ENCODE peak calls at places on chromosomes 13 and 19, in ten cellular contexts. One of them, this sample, is unnamed.

GRCh38 chr19:5173993-5174392 is 166.6 kb downstream of the PTPRS start:
- DNase-seq in thoracic aorta: no peak
- DNase-seq in A673: no peak
- DNase-seq in mammary epithelial cell: no peak
- DNase-seq in PC-3: no peak
- DNase-seq in ascending aorta: no peak
- DNase-seq in CD8-positive, alpha-beta T cell: no peak
- DNase-seq in Caco-2: no peak
- DNase-seq in cardiac muscle cell: no peak
- DNase-seq in body of pancreas: no peak
- DNase-seq in this sample: no peak

GRCh38 chr13:65508745-65509144 is 1721.4 kb downstream of the PCDH9 start:
- DNase-seq in Caco-2: no peak
- DNase-seq in mammary epithelial cell: no peak
- DNase-seq in body of pancreas: no peak
- DNase-seq in thoracic aorta: no peak
- DNase-seq in A673: no peak
- DNase-seq in ascending aorta: no peak
- DNase-seq in PC-3: no peak
- DNase-seq in cardiac muscle cell: no peak
- DNase-seq in CD8-positive, alpha-beta T cell: no peak
- DNase-seq in this sample: no peak

GRCh38 chr13:109844396-109844795 is 58.0 kb upstream of the IRS2 start:
- DNase-seq in PC-3: peak; percentile 74
- DNase-seq in mammary epithelial cell: peak; percentile 32
- DNase-seq in cardiac muscle cell: no peak
- DNase-seq in Caco-2: no peak
- DNase-seq in body of pancreas: no peak
- DNase-seq in thoracic aorta: no peak
- DNase-seq in A673: no peak
- DNase-seq in CD8-positive, alpha-beta T cell: no peak
- DNase-seq in ascending aorta: no peak
- DNase-seq in this sample: no peak

GRCh38 chr13:49926019-49926418 is 10.1 kb downstream of the SPRYD7 start:
- DNase-seq in A673: no peak
- DNase-seq in cardiac muscle cell: no peak
- DNase-seq in mammary epithelial cell: no peak
- DNase-seq in thoracic aorta: no peak
- DNase-seq in body of pancreas: no peak
- DNase-seq in Caco-2: no peak
- DNase-seq in PC-3: no peak
- DNase-seq in ascending aorta: no peak
- DNase-seq in CD8-positive, alpha-beta T cell: no peak
- DNase-seq in this sample: no peak

GRCh38 chr13:90492872-90493271 is 854.6 kb upstream of the MIR17HG start:
- DNase-seq in PC-3: no peak
- DNase-seq in A673: no peak
- DNase-seq in cardiac muscle cell: no peak
- DNase-seq in CD8-positive, alpha-beta T cell: no peak
- DNase-seq in mammary epithelial cell: no peak
- DNase-seq in ascending aorta: no peak
- DNase-seq in body of pancreas: no peak
- DNase-seq in thoracic aorta: no peak
- DNase-seq in Caco-2: no peak
- DNase-seq in this sample: no peak

GRCh38 chr19:46350758-46351159 is 3.9 kb downstream of the PPP5C start:
- DNase-seq in cardiac muscle cell: no peak
- DNase-seq in thoracic aorta: no peak
- DNase-seq in ascending aorta: no peak
- DNase-seq in Caco-2: no peak
- DNase-seq in mammary epithelial cell: no peak
- DNase-seq in CD8-positive, alpha-beta T cell: no peak
- DNase-seq in body of pancreas: no peak
- DNase-seq in A673: no peak
- DNase-seq in PC-3: no peak
- DNase-seq in this sample: no peak

GRCh38 chr13:107866007-107866665 is 349.2 kb downstream of the LIG4 start:
- DNase-seq in mammary epithelial cell: peak; percentile 35
- DNase-seq in body of pancreas: peak; percentile 21
- DNase-seq in cardiac muscle cell: peak; percentile 51
- DNase-seq in A673: peak; percentile 48
- DNase-seq in ascending aorta: no peak
- DNase-seq in Caco-2: no peak
- DNase-seq in CD8-positive, alpha-beta T cell: no peak
- DNase-seq in thoracic aorta: no peak
- DNase-seq in PC-3: peak; percentile 43
- DNase-seq in this sample: peak; percentile 77

GRCh38 chr19:38848299-38849146 is 1.3 kb downstream of the HNRNPL start:
- DNase-seq in cardiac muscle cell: no peak
- DNase-seq in A673: peak; percentile 6
- DNase-seq in mammary epithelial cell: peak; percentile 12
- DNase-seq in body of pancreas: no peak
- DNase-seq in PC-3: no peak
- DNase-seq in thoracic aorta: no peak
- DNase-seq in CD8-positive, alpha-beta T cell: no peak
- DNase-seq in Caco-2: no peak
- DNase-seq in ascending aorta: no peak
- DNase-seq in this sample: no peak

GRCh38 chr13:34156841-34157365 is 339.0 kb downstream of the RFC3 start:
- DNase-seq in thoracic aorta: peak; percentile 66
- DNase-seq in body of pancreas: peak; percentile 79
- DNase-seq in mammary epithelial cell: peak; percentile 97
- DNase-seq in CD8-positive, alpha-beta T cell: no peak
- DNase-seq in cardiac muscle cell: peak; percentile 94
- DNase-seq in PC-3: peak; percentile 96
- DNase-seq in A673: peak; percentile 65
- DNase-seq in Caco-2: peak; percentile 71
- DNase-seq in ascending aorta: peak; percentile 92
- DNase-seq in this sample: peak; percentile 88

GRCh38 chr19:56900573-56901097 is 60.1 kb upstream of the PEG3 start:
- DNase-seq in Caco-2: no peak
- DNase-seq in ascending aorta: no peak
- DNase-seq in PC-3: no peak
- DNase-seq in cardiac muscle cell: peak; percentile 4
- DNase-seq in body of pancreas: no peak
- DNase-seq in mammary epithelial cell: no peak
- DNase-seq in A673: peak; percentile 24
- DNase-seq in CD8-positive, alpha-beta T cell: no peak
- DNase-seq in thoracic aorta: no peak
- DNase-seq in this sample: no peak

GRCh38 chr13:21014666-21015170 is 46.7 kb downstream of the LATS2 start:
- DNase-seq in body of pancreas: no peak
- DNase-seq in PC-3: peak; percentile 74
- DNase-seq in ascending aorta: no peak
- DNase-seq in Caco-2: no peak
- DNase-seq in thoracic aorta: no peak
- DNase-seq in mammary epithelial cell: no peak
- DNase-seq in cardiac muscle cell: peak; percentile 79
- DNase-seq in CD8-positive, alpha-beta T cell: no peak
- DNase-seq in A673: no peak
- DNase-seq in this sample: no peak

GRCh38 chr19:35306473-35307246 is 14.7 kb downstream of the MAG start:
- DNase-seq in body of pancreas: no peak
- DNase-seq in Caco-2: peak; percentile 56
- DNase-seq in PC-3: peak; percentile 50
- DNase-seq in thoracic aorta: no peak
- DNase-seq in cardiac muscle cell: no peak
- DNase-seq in ascending aorta: no peak
- DNase-seq in CD8-positive, alpha-beta T cell: no peak
- DNase-seq in mammary epithelial cell: no peak
- DNase-seq in A673: peak; percentile 23
- DNase-seq in this sample: no peak

GRCh38 chr19:35309481-35310279 is 17.7 kb downstream of the MAG start:
- DNase-seq in A673: no peak
- DNase-seq in CD8-positive, alpha-beta T cell: no peak
- DNase-seq in PC-3: no peak
- DNase-seq in thoracic aorta: no peak
- DNase-seq in ascending aorta: no peak
- DNase-seq in Caco-2: peak; percentile 81
- DNase-seq in cardiac muscle cell: peak; percentile 95
- DNase-seq in mammary epithelial cell: no peak
- DNase-seq in body of pancreas: peak; percentile 73
- DNase-seq in this sample: no peak

GRCh38 chr19:35310331-35310730 is 18.4 kb downstream of the MAG start:
- DNase-seq in cardiac muscle cell: no peak
- DNase-seq in A673: no peak
- DNase-seq in ascending aorta: no peak
- DNase-seq in CD8-positive, alpha-beta T cell: no peak
- DNase-seq in PC-3: no peak
- DNase-seq in thoracic aorta: no peak
- DNase-seq in Caco-2: no peak
- DNase-seq in body of pancreas: no peak
- DNase-seq in mammary epithelial cell: no peak
- DNase-seq in this sample: no peak

GRCh38 chr19:35305181-35305580 is 13.2 kb downstream of the MAG start:
- DNase-seq in CD8-positive, alpha-beta T cell: no peak
- DNase-seq in PC-3: no peak
- DNase-seq in Caco-2: no peak
- DNase-seq in A673: no peak
- DNase-seq in mammary epithelial cell: no peak
- DNase-seq in ascending aorta: no peak
- DNase-seq in body of pancreas: no peak
- DNase-seq in cardiac muscle cell: no peak
- DNase-seq in thoracic aorta: no peak
- DNase-seq in this sample: no peak

GRCh38 chr19:35307990-35308389 is 16.0 kb downstream of the MAG start:
- DNase-seq in Caco-2: no peak
- DNase-seq in thoracic aorta: no peak
- DNase-seq in body of pancreas: no peak
- DNase-seq in ascending aorta: no peak
- DNase-seq in PC-3: no peak
- DNase-seq in mammary epithelial cell: no peak
- DNase-seq in CD8-positive, alpha-beta T cell: no peak
- DNase-seq in cardiac muscle cell: no peak
- DNase-seq in A673: no peak
- DNase-seq in this sample: no peak
- H3K4me3 ChIP-seq in Caco-2: no peak overlapping the region
- H3K4me3 ChIP-seq in thoracic aorta: no peak overlapping the region
- H3K4me3 ChIP-seq in body of pancreas: no peak overlapping the region
- H3K4me3 ChIP-seq in ascending aorta: no peak overlapping the region
- H3K4me3 ChIP-seq in PC-3: no peak overlapping the region
- H3K4me3 ChIP-seq in mammary epithelial cell: no peak overlapping the region
- H3K4me3 ChIP-seq in CD8-positive, alpha-beta T cell: no peak overlapping the region
- H3K4me3 ChIP-seq in cardiac muscle cell: no peak overlapping the region
- H3K4me3 ChIP-seq in A673: no peak overlapping the region
- H3K4me3 ChIP-seq in this sample: no peak overlapping the region

DNA sequence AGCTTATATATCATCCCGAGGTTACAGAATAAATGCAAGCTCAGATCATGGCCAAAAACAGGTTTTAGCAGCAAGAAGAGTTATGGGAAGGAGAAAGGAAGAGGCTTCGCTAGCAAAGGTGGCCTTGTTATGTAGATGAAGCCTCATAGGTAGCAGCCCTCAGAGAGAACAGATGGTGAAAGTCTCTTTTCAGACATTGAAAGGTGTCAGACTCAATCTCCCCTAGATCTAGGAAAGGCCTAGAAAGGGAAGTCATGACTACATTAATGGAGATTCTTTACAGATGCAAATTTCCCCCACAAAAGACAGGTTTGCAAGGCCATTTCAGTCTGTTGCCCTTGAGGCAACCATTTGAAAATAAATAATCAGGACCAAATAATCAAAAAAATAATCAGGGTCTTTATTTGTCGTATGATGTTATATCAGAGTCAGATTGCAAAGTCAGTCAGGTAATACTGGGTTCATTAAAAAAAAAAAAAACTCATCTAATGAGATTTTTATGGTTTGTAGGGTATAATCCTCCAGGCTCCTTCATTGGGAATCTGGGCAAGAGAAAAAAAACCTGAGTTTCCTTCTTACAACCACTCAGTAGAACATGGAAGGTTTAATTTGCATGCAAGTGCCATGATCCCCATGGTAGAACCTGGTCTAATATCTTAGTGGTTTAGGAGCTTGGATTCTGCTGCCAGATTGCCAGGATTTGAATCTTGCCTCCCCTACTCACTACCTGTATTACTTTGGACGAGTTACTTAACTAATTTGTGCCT is 50.8 kb upstream of the HTR2A start:
- DNase-seq in A673: no peak
- DNase-seq in PC-3: no peak
- DNase-seq in Caco-2: no peak
- DNase-seq in cardiac muscle cell: no peak
- DNase-seq in thoracic aorta: no peak
- DNase-seq in mammary epithelial cell: no peak
- DNase-seq in body of pancreas: no peak
- DNase-seq in CD8-positive, alpha-beta T cell: no peak
- DNase-seq in ascending aorta: no peak
- DNase-seq in this sample: no peak
- TF ChIP-seq CTCF in A673: no peak
- TF ChIP-seq CTCF in PC-3: no peak
- TF ChIP-seq CTCF in Caco-2: no peak
- TF ChIP-seq CTCF in cardiac muscle cell: no peak
- TF ChIP-seq CTCF in thoracic aorta: no peak
- TF ChIP-seq CTCF in mammary epithelial cell: no peak
- TF ChIP-seq CTCF in body of pancreas: no peak
- TF ChIP-seq CTCF in CD8-positive, alpha-beta T cell: no peak
- TF ChIP-seq CTCF in ascending aorta: no peak
- TF ChIP-seq CTCF in this sample: no peak

DNA sequence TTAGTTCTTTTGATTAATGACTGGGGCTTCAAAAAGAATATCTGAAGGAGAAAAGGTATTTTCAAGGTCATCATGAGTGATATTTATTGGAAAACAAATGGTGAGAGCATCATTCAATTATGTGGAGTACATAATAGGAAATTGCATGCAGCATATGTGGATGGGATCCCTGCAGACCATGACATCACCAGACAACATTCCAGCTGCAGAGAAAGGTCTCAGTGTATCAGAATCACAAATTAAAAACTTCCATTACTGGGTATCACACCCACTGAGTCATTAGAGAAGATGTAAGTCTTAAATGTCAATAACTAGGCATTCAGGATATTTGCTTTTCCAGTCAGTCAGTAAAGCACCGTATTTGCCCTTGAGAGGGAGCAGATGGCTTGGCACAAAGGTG is 574.4 kb upstream of the SLC10A2 start:
- DNase-seq in body of pancreas: no peak
- DNase-seq in PC-3: no peak
- DNase-seq in Caco-2: no peak
- DNase-seq in ascending aorta: no peak
- DNase-seq in cardiac muscle cell: no peak
- DNase-seq in thoracic aorta: no peak
- DNase-seq in A673: no peak
- DNase-seq in CD8-positive, alpha-beta T cell: no peak
- DNase-seq in mammary epithelial cell: no peak
- DNase-seq in this sample: no peak
- H3K27me3 ChIP-seq in body of pancreas: no peaks in the 10 kb centered on the region
- H3K27me3 ChIP-seq in PC-3: no peaks in the 10 kb centered on the region
- H3K27me3 ChIP-seq in Caco-2: no peaks in the 10 kb centered on the region
- H3K27me3 ChIP-seq in ascending aorta: no peaks in the 10 kb centered on the region
- H3K27me3 ChIP-seq in cardiac muscle cell: no peaks in the 10 kb centered on the region
- H3K27me3 ChIP-seq in thoracic aorta: no peaks in the 10 kb centered on the region
- H3K27me3 ChIP-seq in A673: no peaks in the 10 kb centered on the region
- H3K27me3 ChIP-seq in CD8-positive, alpha-beta T cell: no peaks in the 10 kb centered on the region
- H3K27me3 ChIP-seq in mammary epithelial cell: no peaks in the 10 kb centered on the region
- H3K27me3 ChIP-seq in this sample: no peaks in the 10 kb centered on the region

DNA sequence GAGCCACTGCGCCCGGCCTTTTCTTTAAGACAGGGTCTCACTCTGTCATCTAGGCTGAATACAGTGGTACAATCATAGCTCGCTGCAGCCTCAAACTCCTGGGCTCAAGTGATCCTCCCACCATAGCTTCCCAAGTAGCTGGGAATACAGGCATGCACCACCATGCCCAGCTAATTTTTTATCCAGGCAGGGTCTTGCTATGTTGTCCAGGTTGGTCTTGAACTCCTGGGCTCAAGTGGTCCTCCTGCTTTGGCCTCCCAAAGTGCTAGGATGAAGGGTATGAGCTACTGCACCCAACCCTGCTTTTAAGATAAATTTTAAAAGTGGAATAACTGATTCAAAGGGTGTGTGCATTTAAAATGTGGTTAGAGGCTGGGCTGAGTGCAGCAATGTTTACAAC is 14.1 kb downstream of the NOSIP start:
- DNase-seq in ascending aorta: no peak
- DNase-seq in cardiac muscle cell: no peak
- DNase-seq in PC-3: no peak
- DNase-seq in thoracic aorta: no peak
- DNase-seq in CD8-positive, alpha-beta T cell: no peak
- DNase-seq in mammary epithelial cell: no peak
- DNase-seq in Caco-2: no peak
- DNase-seq in A673: no peak
- DNase-seq in body of pancreas: no peak
- DNase-seq in this sample: no peak
- H3K4me3 ChIP-seq in ascending aorta: no peak overlapping the region
- H3K4me3 ChIP-seq in cardiac muscle cell: no peak overlapping the region
- H3K4me3 ChIP-seq in PC-3: no peak overlapping the region
- H3K4me3 ChIP-seq in thoracic aorta: no peak overlapping the region
- H3K4me3 ChIP-seq in CD8-positive, alpha-beta T cell: no peak overlapping the region
- H3K4me3 ChIP-seq in mammary epithelial cell: no peak overlapping the region
- H3K4me3 ChIP-seq in Caco-2: no peak overlapping the region
- H3K4me3 ChIP-seq in A673: no peak overlapping the region
- H3K4me3 ChIP-seq in body of pancreas: no peak overlapping the region
- H3K4me3 ChIP-seq in this sample: no peak overlapping the region

This sample was measured in BE2C.